ENCODE peak calls at places on chromosomes 4 and X, in four cellular contexts. One of them, this sample, is unnamed.

GRCh38 chr4:26503844-26504243 is 13.6 kb upstream of the CCKAR start:
- DNase-seq in activated CD8-positive, alpha-beta T cell treated with anti-CD3 and anti-CD28 coated beads for 36 hours: no peak
- DNase-seq in AG09319: no peak
- DNase-seq in endothelial cell: no peak
- DNase-seq in this sample: no peak

GRCh38 chr4:139740531-139741041 is 75.0 kb downstream of the MGST2 start:
- DNase-seq in activated CD8-positive, alpha-beta T cell treated with anti-CD3 and anti-CD28 coated beads for 36 hours: no peak
- DNase-seq in endothelial cell: no peak
- DNase-seq in AG09319: peak
- DNase-seq in this sample: peak

GRCh38 chrX:72430405-72430968 is 124.8 kb upstream of the CITED1 start:
- DNase-seq in AG09319: no peak
- DNase-seq in activated CD8-positive, alpha-beta T cell treated with anti-CD3 and anti-CD28 coated beads for 36 hours: no peak
- DNase-seq in endothelial cell: no peak
- DNase-seq in this sample: no peak

GRCh38 chr4:139920552-139920951 is 233.4 kb downstream of the MAML3 start:
- DNase-seq in endothelial cell: no peak
- DNase-seq in AG09319: no peak
- DNase-seq in activated CD8-positive, alpha-beta T cell treated with anti-CD3 and anti-CD28 coated beads for 36 hours: no peak
- DNase-seq in this sample: no peak

GRCh38 chr4:54215379-54216072 is 13.6 kb upstream of the PDGFRA start:
- DNase-seq in AG09319: no peak
- DNase-seq in endothelial cell: no peak
- DNase-seq in activated CD8-positive, alpha-beta T cell treated with anti-CD3 and anti-CD28 coated beads for 36 hours: no peak
- DNase-seq in this sample: no peak

GRCh38 chrX:65750674-65751469 is 83.4 kb downstream of the MSN start:
- DNase-seq in activated CD8-positive, alpha-beta T cell treated with anti-CD3 and anti-CD28 coated beads for 36 hours: peak
- DNase-seq in endothelial cell: no peak
- DNase-seq in AG09319: no peak
- DNase-seq in this sample: no peak

GRCh38 chr4:47824844-47825243 is 13.0 kb downstream of the CORIN start:
- DNase-seq in activated CD8-positive, alpha-beta T cell treated with anti-CD3 and anti-CD28 coated beads for 36 hours: no peak
- DNase-seq in endothelial cell: no peak
- DNase-seq in AG09319: no peak
- DNase-seq in this sample: no peak

GRCh38 chr4:107692197-107692596 is 27.8 kb downstream of the PAPSS1 start:
- DNase-seq in AG09319: no peak
- DNase-seq in endothelial cell: no peak
- DNase-seq in activated CD8-positive, alpha-beta T cell treated with anti-CD3 and anti-CD28 coated beads for 36 hours: no peak
- DNase-seq in this sample: no peak

GRCh38 chr4:157564771-157565170 is 344.2 kb downstream of the GRIA2 start:
- DNase-seq in AG09319: no peak
- DNase-seq in endothelial cell: no peak
- DNase-seq in activated CD8-positive, alpha-beta T cell treated with anti-CD3 and anti-CD28 coated beads for 36 hours: no peak
- DNase-seq in this sample: no peak

DNA sequence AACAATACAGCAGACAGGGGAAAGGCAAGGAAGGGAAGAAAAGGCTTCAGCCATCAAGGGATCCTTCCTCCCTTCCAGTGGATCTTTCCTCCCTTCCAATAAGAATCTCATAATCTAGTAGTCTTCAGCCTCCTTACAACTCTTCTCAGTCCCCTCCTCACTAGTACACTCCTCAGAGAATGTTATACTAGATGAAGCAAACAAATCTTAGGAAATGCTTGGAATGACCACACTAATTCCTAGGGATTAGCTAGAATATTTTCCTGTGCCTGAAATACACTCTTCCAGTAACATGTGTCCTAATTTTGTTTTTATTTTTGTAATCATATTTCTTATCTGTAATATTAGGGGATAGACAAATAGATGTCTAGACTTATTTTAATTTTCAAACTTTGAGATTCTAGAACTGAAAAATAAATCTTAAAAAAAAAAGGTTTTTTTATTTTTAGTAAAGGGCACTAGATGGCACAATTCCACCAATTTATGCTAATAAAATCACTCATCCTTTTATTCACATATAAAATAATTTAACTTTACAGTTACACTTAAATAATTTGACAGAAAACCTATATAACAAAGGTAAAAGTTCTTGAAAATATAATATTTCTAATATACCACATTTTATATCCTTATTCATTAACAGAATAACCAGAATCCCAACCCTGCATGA is 7.0 kb upstream of the STPG2 start:
- DNase-seq in activated CD8-positive, alpha-beta T cell treated with anti-CD3 and anti-CD28 coated beads for 36 hours: no peak
- DNase-seq in AG09319: no peak
- DNase-seq in endothelial cell: no peak
- DNase-seq in this sample: no peak
- TF ChIP-seq CTCF in activated CD8-positive, alpha-beta T cell treated with anti-CD3 and anti-CD28 coated beads for 36 hours: peak
- TF ChIP-seq CTCF in AG09319: peak
- TF ChIP-seq CTCF in endothelial cell: peak
- TF ChIP-seq CTCF in this sample: peak

GRCh38 chrX:15816453-15816838 is 26.2 kb downstream of the ZRSR2 start:
- DNase-seq in endothelial cell: no peak
- DNase-seq in activated CD8-positive, alpha-beta T cell treated with anti-CD3 and anti-CD28 coated beads for 36 hours: no peak
- DNase-seq in AG09319: no peak
- DNase-seq in this sample: no peak
- TF ChIP-seq CTCF in endothelial cell: no peak
- TF ChIP-seq CTCF in activated CD8-positive, alpha-beta T cell treated with anti-CD3 and anti-CD28 coated beads for 36 hours: peak
- TF ChIP-seq CTCF in AG09319: no peak
- TF ChIP-seq CTCF in this sample: no peak

GRCh38 chr4:98838977-98839618 is 89.8 kb downstream of the EIF4E start:
- DNase-seq in activated CD8-positive, alpha-beta T cell treated with anti-CD3 and anti-CD28 coated beads for 36 hours: no peak
- DNase-seq in AG09319: no peak
- DNase-seq in endothelial cell: no peak
- DNase-seq in this sample: no peak
- TF ChIP-seq CTCF in activated CD8-positive, alpha-beta T cell treated with anti-CD3 and anti-CD28 coated beads for 36 hours: no peak
- TF ChIP-seq CTCF in AG09319: no peak
- TF ChIP-seq CTCF in endothelial cell: no peak
- TF ChIP-seq CTCF in this sample: no peak

DNA sequence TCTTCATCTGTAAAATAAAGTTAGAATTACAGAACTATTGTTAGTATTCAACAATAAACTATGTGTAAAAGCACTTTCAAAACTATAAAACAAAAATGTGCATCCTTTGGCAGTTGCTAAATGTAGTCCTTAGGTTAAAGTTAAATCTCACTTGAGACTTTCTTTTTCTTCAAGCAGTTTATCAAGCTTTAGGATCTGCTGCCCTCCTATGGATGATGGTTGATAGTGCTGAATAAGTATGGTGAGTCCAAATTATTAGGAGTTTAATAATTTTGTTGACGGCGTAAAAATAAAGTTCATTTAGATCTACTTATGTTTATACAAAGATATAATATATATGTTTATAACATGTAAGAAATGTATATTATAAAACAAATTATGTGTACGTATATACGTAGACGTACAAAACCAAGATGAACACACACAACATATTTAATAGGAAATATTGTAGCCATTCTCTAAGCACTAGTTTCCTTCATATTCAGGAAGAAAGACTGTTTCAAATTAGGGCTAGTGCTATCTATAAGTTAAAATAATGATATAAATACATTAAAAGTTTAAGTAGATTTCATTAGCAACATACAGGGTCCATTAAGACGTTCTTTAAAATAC is 22.3 kb downstream of the UGT2A2 start:
- DNase-seq in AG09319: no peak
- DNase-seq in activated CD8-positive, alpha-beta T cell treated with anti-CD3 and anti-CD28 coated beads for 36 hours: no peak
- DNase-seq in endothelial cell: peak
- DNase-seq in this sample: no peak
- TF ChIP-seq CTCF in AG09319: no peak
- TF ChIP-seq CTCF in activated CD8-positive, alpha-beta T cell treated with anti-CD3 and anti-CD28 coated beads for 36 hours: no peak
- TF ChIP-seq CTCF in endothelial cell: peak
- TF ChIP-seq CTCF in this sample: peak

DNA sequence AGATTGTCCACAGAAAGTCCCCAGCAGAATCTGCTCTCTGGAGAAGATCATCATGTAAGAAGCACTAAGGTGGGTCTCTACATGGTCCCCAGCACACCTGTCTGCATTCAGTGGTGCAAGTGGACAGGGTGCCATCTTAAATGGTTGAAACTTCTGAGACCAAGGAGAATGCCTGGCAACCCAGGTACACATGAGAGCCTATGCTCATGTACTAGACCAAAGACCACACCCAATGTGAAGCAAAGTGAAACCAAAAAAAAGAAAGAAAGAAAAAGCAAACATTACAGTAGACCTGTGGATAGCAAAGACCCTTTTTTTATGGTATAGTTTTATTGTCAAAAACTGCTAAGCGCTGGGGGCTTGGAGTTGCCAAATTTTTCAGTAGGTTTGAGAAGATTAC is 15.0 kb downstream of the CD40LG start:
- DNase-seq in activated CD8-positive, alpha-beta T cell treated with anti-CD3 and anti-CD28 coated beads for 36 hours: no peak
- DNase-seq in AG09319: no peak
- DNase-seq in endothelial cell: no peak
- DNase-seq in this sample: no peak
- TF ChIP-seq CTCF in activated CD8-positive, alpha-beta T cell treated with anti-CD3 and anti-CD28 coated beads for 36 hours: no peak
- TF ChIP-seq CTCF in AG09319: no peak
- TF ChIP-seq CTCF in endothelial cell: no peak
- TF ChIP-seq CTCF in this sample: no peak

DNA sequence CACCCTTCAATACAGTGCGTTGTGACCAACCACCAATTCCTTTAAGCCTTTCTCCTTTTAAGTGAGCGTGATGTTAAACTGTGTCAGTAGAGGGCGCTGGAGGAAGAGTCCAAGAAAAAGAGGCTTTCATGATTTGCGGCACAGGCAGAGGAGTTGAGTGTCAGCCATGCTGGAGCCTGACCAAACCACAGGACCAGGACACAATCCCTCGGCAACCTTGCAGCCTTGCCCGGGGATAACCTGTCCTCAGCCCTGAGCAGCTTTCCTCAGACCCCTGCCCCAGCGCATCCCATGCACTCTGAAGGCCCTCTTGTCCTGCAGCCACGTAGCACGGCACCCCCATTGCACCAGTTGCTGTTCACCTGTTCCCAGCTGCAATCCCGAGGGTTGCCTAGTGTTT is 53.5 kb upstream of the SMIM31 start:
- DNase-seq in activated CD8-positive, alpha-beta T cell treated with anti-CD3 and anti-CD28 coated beads for 36 hours: peak
- DNase-seq in endothelial cell: peak
- DNase-seq in AG09319: no peak
- DNase-seq in this sample: no peak
- TF ChIP-seq CTCF in activated CD8-positive, alpha-beta T cell treated with anti-CD3 and anti-CD28 coated beads for 36 hours: no peak
- TF ChIP-seq CTCF in endothelial cell: peak
- TF ChIP-seq CTCF in AG09319: no peak
- TF ChIP-seq CTCF in this sample: peak

DNA sequence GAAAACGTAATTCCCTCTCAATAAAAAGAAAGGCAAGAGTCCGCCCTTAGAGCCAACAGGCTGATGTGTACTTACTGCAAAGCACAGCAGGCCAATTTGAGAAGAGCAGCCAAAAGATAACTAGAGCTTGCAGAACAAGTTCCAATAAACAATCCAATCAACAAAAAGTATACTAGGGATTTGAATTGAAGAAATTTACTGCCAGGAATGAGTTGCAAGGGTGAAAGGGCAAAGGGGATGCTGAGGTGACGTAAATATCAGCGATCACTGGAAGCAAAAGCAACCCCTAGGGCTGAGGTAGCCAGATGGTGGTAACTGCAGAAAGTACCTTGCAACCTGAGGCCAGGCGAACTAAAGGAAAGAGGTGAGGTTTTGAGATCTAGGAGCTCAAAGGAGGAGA is 152.1 kb upstream of the TENM3 start:
- DNase-seq in AG09319: no peak
- DNase-seq in endothelial cell: no peak
- DNase-seq in activated CD8-positive, alpha-beta T cell treated with anti-CD3 and anti-CD28 coated beads for 36 hours: no peak
- DNase-seq in this sample: no peak
- TF ChIP-seq CTCF in AG09319: no peak
- TF ChIP-seq CTCF in endothelial cell: no peak
- TF ChIP-seq CTCF in activated CD8-positive, alpha-beta T cell treated with anti-CD3 and anti-CD28 coated beads for 36 hours: no peak
- TF ChIP-seq CTCF in this sample: no peak

GRCh38 chrX:150050387-150050786 is 112.1 kb upstream of the EOLA2 start:
- DNase-seq in endothelial cell: no peak
- DNase-seq in activated CD8-positive, alpha-beta T cell treated with anti-CD3 and anti-CD28 coated beads for 36 hours: peak
- DNase-seq in AG09319: no peak
- DNase-seq in this sample: no peak
- TF ChIP-seq CTCF in endothelial cell: no peak
- TF ChIP-seq CTCF in activated CD8-positive, alpha-beta T cell treated with anti-CD3 and anti-CD28 coated beads for 36 hours: no peak
- TF ChIP-seq CTCF in AG09319: no peak
- TF ChIP-seq CTCF in this sample: no peak

GRCh38 chr4:6273661-6273990 is 4.0 kb downstream of the WFS1 start:
- DNase-seq in activated CD8-positive, alpha-beta T cell treated with anti-CD3 and anti-CD28 coated beads for 36 hours: no peak
- DNase-seq in endothelial cell: no peak
- DNase-seq in AG09319: no peak
- DNase-seq in this sample: no peak
- TF ChIP-seq CTCF in activated CD8-positive, alpha-beta T cell treated with anti-CD3 and anti-CD28 coated beads for 36 hours: no peak
- TF ChIP-seq CTCF in endothelial cell: no peak
- TF ChIP-seq CTCF in AG09319: no peak
- TF ChIP-seq CTCF in this sample: no peak

GRCh38 chr4:3519468-3520264 is 12.6 kb downstream of the LRPAP1 start:
- DNase-seq in endothelial cell: no peak
- DNase-seq in activated CD8-positive, alpha-beta T cell treated with anti-CD3 and anti-CD28 coated beads for 36 hours: no peak
- DNase-seq in AG09319: no peak
- DNase-seq in this sample: no peak
- TF ChIP-seq CTCF in endothelial cell: no peak
- TF ChIP-seq CTCF in activated CD8-positive, alpha-beta T cell treated with anti-CD3 and anti-CD28 coated beads for 36 hours: no peak
- TF ChIP-seq CTCF in AG09319: no peak
- TF ChIP-seq CTCF in this sample: no peak

This sample was measured in osteocyte.